ENCODE peak calls at places on chromosome 12, in four cellular contexts. Y, D, T and L are unnamed samples.

GRCh38 chr12:81070846-81071245 is 7.0 kb upstream of the ACSS3 start:
- DNase-seq in Y (no peak), D (no peak), T (no peak), L (no peak)

GRCh38 chr12:58202933-58203713 is 261.8 kb downstream of the ATP23 start:
- DNase-seq in Y (no peak), D (no peak), T (no peak), L (no peak)

GRCh38 chr12:116482859-116483258 is 76.3 kb upstream of the MAP1LC3B2 start:
- DNase-seq in Y (no peak), D (no peak), T (no peak), L (no peak)

GRCh38 chr12:120720234-120720968 is 5.2 kb upstream of the ACADS start:
- DNase-seq in Y (no peak), D (no peak), T (peak; percentile 93), L (peak; percentile 4)

GRCh38 chr12:51351913-51352532 is 5.5 kb upstream of the CELA1 start:
- DNase-seq in Y (peak; percentile 20), D (no peak), T (peak; percentile 80), L (peak; percentile 67)

GRCh38 chr12:115771065-115771464 is 506.4 kb downstream of the MED13L start:
- DNase-seq in Y (no peak), D (no peak), T (no peak), L (no peak)

GRCh38 chr12:57657744-57658143 is 24.7 kb upstream of the B4GALNT1 start:
- DNase-seq in Y (no peak), D (no peak), T (no peak), L (no peak)

GRCh38 chr12:102883204-102883799 is 33.7 kb downstream of the PAH start:
- DNase-seq in Y (peak; percentile 27), D (no peak), T (peak; percentile 90), L (peak; percentile 27)

GRCh38 chr12:82745807-82746206 is 59.1 kb downstream of the TMTC2 start:
- DNase-seq in Y (no peak), D (no peak), T (no peak), L (no peak)

GRCh38 chr12:11707535-11707934 is 58.1 kb downstream of the ETV6 start:
- DNase-seq in Y (no peak), D (no peak), T (no peak), L (no peak)

GRCh38 chr12:3076730-3077571 is at the start of gene TSPAN9:
- DNase-seq in Y (peak; percentile 52), D (peak; percentile 44), T (peak; percentile 98), L (peak; percentile 44)

GRCh38 chr12:116528067-116528466 is 31.1 kb upstream of the MAP1LC3B2 start:
- DNase-seq in Y (no peak), D (no peak), T (no peak), L (no peak)

GRCh38 chr12:98211914-98212695 is 303.3 kb upstream of the TMPO start:
- DNase-seq in Y (no peak), D (no peak), T (no peak), L (no peak)

GRCh38 chr12:79331870-79332269 is 358.9 kb downstream of the PAWR start:
- DNase-seq in Y (no peak), D (no peak), T (no peak), L (no peak)

GRCh38 chr12:113196996-113197395 is 11.5 kb downstream of the RITA1 start:
- DNase-seq in Y (peak; percentile 54), D (no peak), T (peak; percentile 93), L (no peak)

GRCh38 chr12:89756638-89757321 is 48.1 kb upstream of the ATP2B1 start:
- DNase-seq in Y (no peak), D (no peak), T (peak; percentile 57), L (no peak)

GRCh38 chr12:111686574-111687105 is 787 bp downstream of the ACAD10 start:
- DNase-seq in Y (no peak), D (no peak), T (no peak), L (no peak)

GRCh38 chr12:91637789-91638624 is 455.4 kb upstream of the DCN start:
- DNase-seq in Y (no peak), D (no peak), T (no peak), L (no peak)

GRCh38 chr12:96347130-96347699 is 53.0 kb downstream of the CDK17 start:
- DNase-seq in Y (no peak), D (no peak), T (no peak), L (no peak)

GRCh38 chr12:92927055-92927435 is 2.0 kb downstream of the EEA1 start:
- DNase-seq in Y (peak; percentile 21), D (no peak), T (peak; percentile 84), L (no peak)

GRCh38 chr12:115383668-115384067 is 699.7 kb upstream of the TBX3 start:
- DNase-seq in Y (no peak), D (no peak), T (no peak), L (no peak)

GRCh38 chr12:48132826-48133225 is 13.7 kb downstream of the PFKM start:
- DNase-seq in Y (no peak), D (no peak), T (no peak), L (no peak)
- H3K27ac ChIP-seq in Y (no peak overlapping the region), D (no peak overlapping the region), T (no peak overlapping the region), L (no peak overlapping the region)

GRCh38 chr12:55718020-55718419 is 2.2 kb upstream of the RDH5 start:
- DNase-seq in Y (no peak), D (no peak), T (peak; percentile 78), L (no peak)

GRCh38 chr12:55718650-55719275 is 1.4 kb upstream of the RDH5 start:
- DNase-seq in Y (no peak), D (no peak), T (peak; percentile 49), L (no peak)

GRCh38 chr12:55715833-55716581 is at the start of gene BLOC1S1:
- DNase-seq in Y (peak; percentile 90), D (peak; percentile 80), T (peak; percentile 95), L (peak; percentile 70)

GRCh38 chr12:55716582-55717396 is 943 bp downstream of the BLOC1S1 start:
- DNase-seq in Y (no peak), D (no peak), T (peak; percentile 30), L (no peak)

GRCh38 chr12:55717397-55718007 is 1.7 kb downstream of the BLOC1S1 start:
- DNase-seq in Y (no peak), D (no peak), T (peak; percentile 56), L (no peak)
- H3K27ac ChIP-seq in Y (no peak overlapping the region), D (no peak overlapping the region), T (peak overlapping the region; percentile 82), L (no peak overlapping the region)

GRCh38 chr12:49259452-49259851 is 5.4 kb upstream of the TUBA1C start:
- DNase-seq in Y (no peak), D (no peak), T (no peak), L (no peak)
- H3K27ac ChIP-seq in Y (no peak overlapping the region), D (no peak overlapping the region), T (peak overlapping the region; percentile 84), L (no peak overlapping the region)

DNA sequence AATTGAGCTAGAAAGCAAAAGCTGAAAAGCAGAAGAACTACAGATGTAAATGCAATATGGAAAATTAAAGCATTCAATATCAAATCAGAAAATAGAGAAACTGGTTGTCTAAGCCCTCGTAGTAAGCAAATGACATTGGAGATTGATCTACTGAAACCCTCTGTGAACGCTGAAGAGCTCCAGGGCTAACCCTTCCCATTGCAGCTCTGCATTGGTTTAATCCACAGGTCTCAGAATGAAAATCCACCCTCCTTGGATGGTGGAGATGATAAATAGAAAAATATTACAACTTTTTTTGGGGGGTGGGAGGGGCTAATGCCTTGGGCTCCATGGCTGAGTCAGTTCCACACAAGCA is 40.5 kb downstream of the CORO1C start:
- DNase-seq in Y (no peak), D (no peak), T (no peak), L (no peak)
- H3K27ac ChIP-seq in Y (no peak overlapping the region), D (no peak overlapping the region), T (peak overlapping the region; percentile 98), L (peak overlapping the region; percentile 96)

GRCh38 chr12:94167071-94167806 is 18.9 kb downstream of the PLXNC1 start:
- DNase-seq in Y (no peak), D (no peak), T (no peak), L (no peak)

GRCh38 chr12:94163850-94164249 is 15.5 kb downstream of the PLXNC1 start:
- DNase-seq in Y (no peak), D (no peak), T (no peak), L (no peak)

GRCh38 chr12:94165670-94166069 is 17.3 kb downstream of the PLXNC1 start:
- DNase-seq in Y (no peak), D (no peak), T (no peak), L (no peak)

GRCh38 chr12:94168041-94168440 is 19.7 kb downstream of the PLXNC1 start:
- DNase-seq in Y (no peak), D (no peak), T (no peak), L (no peak)

GRCh38 chr12:94165152-94165551 is 16.8 kb downstream of the PLXNC1 start:
- DNase-seq in Y (no peak), D (no peak), T (peak; percentile 68), L (no peak)
- H3K27ac ChIP-seq in Y (no peak overlapping the region), D (no peak overlapping the region), T (no peak overlapping the region), L (no peak overlapping the region)

GRCh38 chr12:54357802-54358619 is 6.3 kb downstream of the GPR84 start:
- DNase-seq in Y (peak; percentile 15), D (no peak), T (peak; percentile 85), L (no peak)

GRCh38 chr12:54358620-54358944 is 5.7 kb downstream of the GPR84 start:
- DNase-seq in Y (no peak), D (no peak), T (peak; percentile 21), L (no peak)

GRCh38 chr12:54355104-54355815 is 9.0 kb downstream of the GPR84 start:
- DNase-seq in Y (no peak), D (no peak), T (no peak), L (no peak)

GRCh38 chr12:54356951-54357356 is 7.3 kb downstream of the GPR84 start:
- DNase-seq in Y (no peak), D (no peak), T (peak; percentile 8), L (no peak)

GRCh38 chr12:54356228-54356627 is 8.1 kb downstream of the GPR84 start:
- DNase-seq in Y (no peak), D (no peak), T (no peak), L (no peak)
- H3K27ac ChIP-seq in Y (no peak overlapping the region), D (no peak overlapping the region), T (no peak overlapping the region), L (peak overlapping the region; percentile 36)

GRCh38 chr12:4272976-4273650 is 449 bp upstream of the CCND2 start:
- DNase-seq in Y (no peak), D (no peak), T (no peak), L (no peak)
- H3K27ac ChIP-seq in Y (peak overlapping the region; percentile 82), D (peak overlapping the region; percentile 85), T (no peak overlapping the region), L (no peak overlapping the region)

GRCh38 chr12:132436791-132437251 is 53.1 kb upstream of the FBRSL1 start:
- DNase-seq in Y (no peak), D (no peak), T (no peak), L (no peak)

GRCh38 chr12:132438139-132438700 is 51.7 kb upstream of the FBRSL1 start:
- DNase-seq in Y (no peak), D (no peak), T (peak; percentile 88), L (no peak)

GRCh38 chr12:132438726-132439125 is 51.2 kb upstream of the FBRSL1 start:
- DNase-seq in Y (no peak), D (no peak), T (no peak), L (no peak)

GRCh38 chr12:132435486-132436187 is 54.3 kb upstream of the FBRSL1 start:
- DNase-seq in Y (no peak), D (no peak), T (no peak), L (no peak)

GRCh38 chr12:132437252-132438138 is 52.5 kb upstream of the FBRSL1 start:
- DNase-seq in Y (no peak), D (no peak), T (no peak), L (no peak)
- H3K27ac ChIP-seq in Y (no peak overlapping the region), D (peak overlapping the region; percentile 5), T (no peak overlapping the region), L (no peak overlapping the region)

GRCh38 chr12:41334390-41334789 is 146.3 kb downstream of the PDZRN4 start:
- DNase-seq in Y (no peak), D (no peak), T (no peak), L (no peak)

GRCh38 chr12:41339784-41340183 is 151.7 kb downstream of the PDZRN4 start:
- DNase-seq in Y (no peak), D (no peak), T (no peak), L (no peak)

GRCh38 chr12:41333988-41334387 is 145.9 kb downstream of the PDZRN4 start:
- DNase-seq in Y (no peak), D (no peak), T (no peak), L (no peak)

GRCh38 chr12:41336041-41336552 is 148.0 kb downstream of the PDZRN4 start:
- DNase-seq in Y (no peak), D (no peak), T (no peak), L (no peak)
- H3K27ac ChIP-seq in Y (no peak overlapping the region), D (no peak overlapping the region), T (no peak overlapping the region), L (no peak overlapping the region)